ENCODE peak calls at places on chromosomes 12 and 14, in four cellular contexts. X, Q, Y and S are unnamed samples.

GRCh38 chr12:8038659-8039114 is 6.2 kb downstream of the FOXJ2 start:
- DNase-seq in X (peak), Q (peak), Y (no peak), S (no peak)

GRCh38 chr12:79119796-79120195 is 255.2 kb downstream of the SYT1 start:
- DNase-seq in X (no peak), Q (no peak), Y (no peak), S (no peak)

GRCh38 chr12:57195186-57195585 is 21.4 kb upstream of the NXPH4 start:
- DNase-seq in X (no peak), Q (no peak), Y (no peak), S (no peak)

GRCh38 chr14:72699852-72700257 is 194.0 kb downstream of the DPF3 start:
- DNase-seq in X (no peak), Q (no peak), Y (no peak), S (no peak)

GRCh38 chr14:74586681-74587362 is 25.2 kb downstream of the LTBP2 start:
- DNase-seq in X (no peak), Q (no peak), Y (no peak), S (no peak)

GRCh38 chr12:114913871-114914801 is 230.2 kb upstream of the TBX3 start:
- DNase-seq in X (peak), Q (no peak), Y (no peak), S (no peak)

GRCh38 chr12:12705833-12706520 is 10.0 kb upstream of the GPR19 start:
- DNase-seq in X (no peak), Q (peak), Y (peak), S (peak)

GRCh38 chr14:77485901-77486678 is 12.5 kb downstream of the ISM2 start:
- DNase-seq in X (no peak), Q (no peak), Y (no peak), S (no peak)

GRCh38 chr14:23877538-23878180 is 75.9 kb upstream of the DHRS4 start:
- DNase-seq in X (no peak), Q (no peak), Y (no peak), S (no peak)

GRCh38 chr12:121490401-121491257 is 90.2 kb downstream of the KDM2B start:
- DNase-seq in X (no peak), Q (no peak), Y (no peak), S (no peak)

GRCh38 chr12:130775953-130776856 is 60.1 kb upstream of the RIMBP2 start:
- DNase-seq in X (peak), Q (no peak), Y (no peak), S (peak)

GRCh38 chr12:3753549-3754284 is 808 bp upstream of the CRACR2A start:
- DNase-seq in X (no peak), Q (no peak), Y (peak), S (peak)

GRCh38 chr14:104924421-104925213 is at the start of gene PLD4:
- DNase-seq in X (no peak), Q (no peak), Y (peak), S (no peak)

GRCh38 chr12:74415633-74416032 is 122.0 kb upstream of the ATXN7L3B start:
- DNase-seq in X (no peak), Q (no peak), Y (no peak), S (no peak)

GRCh38 chr12:101570022-101570421 is 24.7 kb upstream of the MYBPC1 start:
- DNase-seq in X (no peak), Q (no peak), Y (no peak), S (no peak)

GRCh38 chr14:52299692-52300278 is 14.3 kb upstream of the PTGER2 start:
- DNase-seq in X (no peak), Q (no peak), Y (no peak), S (no peak)

GRCh38 chr14:80456200-80456599 is 244.9 kb upstream of the DIO2 start:
- DNase-seq in X (no peak), Q (no peak), Y (no peak), S (no peak)

GRCh38 chr14:33165144-33165925 is 226.7 kb downstream of the NPAS3 start:
- DNase-seq in X (no peak), Q (no peak), Y (no peak), S (no peak)

GRCh38 chr14:44962573-44963528 is 861 bp downstream of the TOGARAM1 start:
- DNase-seq in X (peak), Q (peak), Y (peak), S (peak)

GRCh38 chr14:71780822-71781221 is 151.4 kb upstream of the RGS6 start:
- DNase-seq in X (no peak), Q (no peak), Y (no peak), S (no peak)

GRCh38 chr14:104254735-104255400 is 116.5 kb downstream of the KIF26A start:
- DNase-seq in X (no peak), Q (no peak), Y (no peak), S (no peak)

GRCh38 chr12:125070661-125071390 is 5.6 kb downstream of the AACS start:
- DNase-seq in X (no peak), Q (no peak), Y (peak), S (no peak)

GRCh38 chr12:52838871-52839446 is 4.8 kb upstream of the KRT79 start:
- DNase-seq in X (no peak), Q (no peak), Y (peak), S (no peak)

GRCh38 chr12:117686911-117687377 is 281.8 kb downstream of the KSR2 start:
- DNase-seq in X (peak), Q (no peak), Y (no peak), S (no peak)

GRCh38 chr12:62194616-62195015 is 65.6 kb upstream of the USP15 start:
- DNase-seq in X (no peak), Q (no peak), Y (no peak), S (no peak)

GRCh38 chr12:70645494-70646317 is 8.5 kb upstream of the PTPRB start:
- DNase-seq in X (peak), Q (peak), Y (peak), S (no peak)

GRCh38 chr14:20455355-20456300 is 602 bp downstream of the APEX1 start:
- DNase-seq in X (peak), Q (peak), Y (peak), S (no peak)

GRCh38 chr14:61973981-61974380 is 211.8 kb downstream of the SNAPC1 start:
- DNase-seq in X (no peak), Q (no peak), Y (no peak), S (no peak)

GRCh38 chr12:15757553-15758255 is 31.5 kb downstream of the EPS8 start:
- DNase-seq in X (peak), Q (peak), Y (no peak), S (no peak)

GRCh38 chr12:86233126-86233525 is 23.1 kb downstream of the MGAT4C start:
- DNase-seq in X (no peak), Q (no peak), Y (no peak), S (no peak)

GRCh38 chr14:53964249-53964648 is 7.6 kb upstream of the BMP4 start:
- DNase-seq in X (no peak), Q (no peak), Y (no peak), S (no peak)

GRCh38 chr14:30273564-30273880 is 285.4 kb upstream of the G2E3 start:
- DNase-seq in X (no peak), Q (no peak), Y (no peak), S (no peak)

GRCh38 chr14:30275604-30276003 is 283.4 kb upstream of the G2E3 start:
- DNase-seq in X (no peak), Q (no peak), Y (no peak), S (no peak)

GRCh38 chr14:30272848-30273563 is 286.0 kb upstream of the G2E3 start:
- DNase-seq in X (no peak), Q (no peak), Y (no peak), S (no peak)

GRCh38 chr14:30277268-30277667 is 281.7 kb upstream of the G2E3 start:
- DNase-seq in X (no peak), Q (no peak), Y (no peak), S (no peak)
- TF ChIP-seq CTCF in X (no peak), Q (no peak), Y (no peak), S (no peak)

GRCh38 chr12:111995782-111996480 is 17.0 kb downstream of the TMEM116 start:
- DNase-seq in X (no peak), Q (no peak), Y (no peak), S (no peak)
- H3K27ac ChIP-seq in X (no peak), Q (no peak), Y (no peak), S (no peak)

DNA sequence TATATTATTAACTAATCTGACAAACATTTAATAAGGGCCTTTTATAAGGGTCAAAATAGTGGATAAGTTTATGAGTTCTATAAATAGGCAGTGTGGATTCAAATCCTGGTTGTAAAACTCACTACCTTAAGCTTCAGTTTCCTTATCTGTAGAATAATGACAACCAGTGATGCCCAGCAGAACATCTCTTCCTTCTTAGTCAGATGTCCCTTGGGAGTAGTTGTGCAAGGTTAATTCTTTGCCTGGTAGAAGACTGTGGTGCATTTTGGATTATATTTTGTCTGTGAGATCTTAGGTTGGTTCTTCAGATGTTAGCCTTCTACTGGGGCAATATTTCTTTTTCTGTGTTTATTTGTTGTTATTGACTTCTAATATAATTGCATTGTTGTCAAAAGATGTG is 59.5 kb downstream of the ARID2 start:
- DNase-seq in X (no peak), Q (no peak), Y (no peak), S (no peak)
- TF ChIP-seq POLR2A in X (no peak), Q (no peak), Y (no peak), S (no peak)

GRCh38 chr12:19654630-19655384 is 215.5 kb downstream of the AEBP2 start:
- DNase-seq in X (no peak), Q (no peak), Y (no peak), S (no peak)
- TF ChIP-seq CTCF in X (no peak), Q (no peak), Y (no peak), S (no peak)

DNA sequence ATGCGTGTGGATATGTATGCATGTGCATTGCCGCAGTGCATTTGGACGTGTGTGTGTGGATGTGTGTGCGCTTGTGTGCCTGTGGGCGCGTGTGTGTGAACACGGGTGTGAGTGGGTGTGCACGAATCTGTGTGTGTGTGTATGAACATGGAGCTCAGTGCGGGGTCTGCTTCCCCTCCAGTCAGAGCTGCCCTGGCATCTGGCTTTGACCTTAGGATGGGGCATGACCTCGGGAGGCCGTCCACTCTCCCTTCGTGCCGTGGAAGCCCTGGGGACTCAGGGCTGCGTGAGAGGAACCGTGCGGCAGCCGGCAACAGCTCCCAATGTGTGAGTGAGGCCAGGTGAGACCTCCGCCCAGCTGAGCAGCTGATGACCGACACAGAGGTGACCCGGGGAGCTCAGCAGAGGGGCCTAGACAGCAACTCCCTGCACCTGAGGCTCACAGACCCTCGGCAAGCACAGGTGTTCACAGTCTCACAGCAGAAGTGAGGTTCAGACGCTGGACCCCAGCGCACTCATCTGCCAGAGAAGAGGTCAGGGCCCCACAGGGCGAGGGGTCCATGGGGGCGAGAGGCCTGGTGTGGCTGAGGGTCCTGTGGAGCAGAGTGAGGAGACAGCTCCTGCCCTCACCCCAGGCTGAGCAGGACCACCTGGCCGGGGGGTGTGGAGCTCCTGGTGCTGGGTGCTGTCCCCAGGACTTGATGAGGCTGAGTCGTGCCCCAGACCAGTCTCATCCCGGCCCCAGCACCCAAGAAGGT is 33.6 kb upstream of the FBRSL1 start:
- DNase-seq in X (no peak), Q (no peak), Y (no peak), S (no peak)
- H3K27ac ChIP-seq in X (no peak), Q (no peak), Y (no peak), S (no peak)

GRCh38 chr14:49594347-49595089 is 4.2 kb upstream of the LRR1 start:
- DNase-seq in X (peak), Q (no peak), Y (no peak), S (no peak)

GRCh38 chr14:49598182-49598478 is 610 bp upstream of the LRR1 start:
- DNase-seq in X (peak), Q (peak), Y (no peak), S (no peak)

GRCh38 chr14:49593016-49593415 is 5.7 kb upstream of the LRR1 start:
- DNase-seq in X (no peak), Q (no peak), Y (no peak), S (no peak)

DNA sequence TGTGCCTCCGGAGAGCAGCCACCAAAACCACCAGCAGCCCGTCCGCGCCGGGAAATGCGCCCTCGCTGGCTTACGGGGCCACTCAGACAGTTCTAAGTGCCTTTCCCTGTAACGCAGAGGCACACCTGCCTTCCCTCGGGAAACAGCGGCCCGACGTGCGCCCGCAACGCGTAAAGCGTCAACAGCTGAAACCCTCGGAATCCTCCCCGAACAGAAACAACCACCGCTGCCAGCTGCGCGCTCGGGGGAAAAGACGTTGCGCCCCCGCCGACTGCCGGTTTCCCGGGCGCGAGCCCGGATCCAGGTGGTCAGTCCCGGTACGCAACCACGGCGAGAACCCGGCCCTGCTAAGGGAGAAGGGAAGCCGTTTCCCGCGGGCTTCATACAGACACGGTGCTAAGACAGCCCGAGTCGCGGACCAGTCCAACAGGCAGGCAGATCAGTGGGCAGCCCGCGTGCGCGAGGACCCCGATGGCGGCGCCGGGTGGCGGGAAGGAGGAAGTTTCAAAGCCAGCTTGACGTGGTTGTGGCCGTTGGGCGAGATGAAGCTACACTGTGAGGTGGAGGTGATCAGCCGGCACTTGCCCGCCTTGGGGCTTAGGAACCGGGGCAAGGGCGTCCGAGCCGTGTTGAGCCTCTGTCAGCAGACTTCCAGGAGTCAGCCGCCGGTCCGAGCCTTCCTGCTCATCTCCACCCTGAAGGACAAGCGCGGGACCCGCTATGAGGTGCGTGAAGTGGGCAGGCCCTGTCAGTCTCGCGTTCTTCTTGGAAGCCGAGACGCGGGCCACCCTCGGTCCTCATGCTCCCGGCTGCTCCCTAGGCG is at the start of gene LRR1:
- DNase-seq in X (peak), Q (peak), Y (peak), S (peak)
- TF ChIP-seq POLR2A in X (no peak), Q (no peak), Y (no peak), S (peak)

DNA sequence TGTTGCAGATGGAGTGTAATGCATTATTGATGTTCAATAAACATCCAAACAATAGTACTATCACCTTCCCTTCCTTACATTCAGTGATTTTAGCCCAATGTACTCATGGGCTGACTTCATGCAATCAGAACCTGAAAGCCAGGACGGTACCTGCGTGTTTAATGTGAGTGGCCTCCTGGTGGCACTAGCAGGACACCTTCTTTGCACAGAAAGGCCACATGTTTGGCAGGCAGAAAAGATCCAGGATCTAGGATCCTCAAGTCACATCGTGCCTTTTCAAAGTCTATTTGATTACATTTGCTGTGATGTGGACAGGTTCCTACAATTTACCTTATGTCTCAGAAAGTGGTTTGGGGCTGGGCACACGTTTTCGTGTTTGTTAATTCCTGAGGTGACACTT is 82.9 kb downstream of the NEDD1 start:
- DNase-seq in X (no peak), Q (no peak), Y (no peak), S (no peak)
- TF ChIP-seq CTCF in X (no peak), Q (no peak), Y (no peak), S (no peak)

DNA sequence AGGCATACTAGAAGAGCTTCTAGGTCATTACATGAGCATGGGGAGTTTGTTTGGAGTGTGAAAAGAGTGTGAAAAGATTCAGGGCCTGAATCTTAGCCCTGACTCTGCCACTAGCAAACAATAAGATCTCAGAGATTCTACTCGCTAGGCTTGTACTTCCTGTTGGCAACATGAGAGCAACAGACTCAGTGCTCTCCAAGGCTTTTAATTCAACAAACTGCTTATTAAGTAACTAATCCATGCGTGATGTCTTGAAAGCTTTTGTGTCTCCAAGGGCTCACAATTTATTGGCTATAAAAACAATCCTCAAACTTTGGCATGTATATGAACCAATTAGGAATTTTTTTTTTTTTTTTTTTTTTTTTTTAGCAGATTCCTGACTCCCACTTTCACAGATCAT is 105.1 kb downstream of the STXBP6 start:
- DNase-seq in X (no peak), Q (no peak), Y (no peak), S (no peak)
- H3K27ac ChIP-seq in X (no peak), Q (no peak), Y (no peak), S (no peak)